ENCODE peak calls at places on chromosomes 5 and 9, in ten cellular contexts. Q, B, R, W, N, E, A, K, T and C are unnamed samples.

GRCh38 chr5:154829589-154830218 is 20.7 kb downstream of the FAXDC2 start:
- DNase-seq in Q (peak; percentile 50), B (no peak), R (no peak), W (no peak), N (peak; percentile 60), E (no peak), A (peak; percentile 85), K (no peak), T (peak; percentile 43), C (no peak)

GRCh38 chr9:135093911-135094584 is 6.6 kb downstream of the OLFM1 start:
- DNase-seq in Q (no peak), B (no peak), R (no peak), W (no peak), N (no peak), E (no peak), A (no peak), K (no peak), T (no peak), C (no peak)

GRCh38 chr5:61020415-61020814 is 75.4 kb downstream of the NDUFAF2 start:
- DNase-seq in Q (peak; percentile 48), B (no peak), R (no peak), W (no peak), N (peak; percentile 38), E (no peak), A (no peak), K (no peak), T (no peak), C (no peak)

GRCh38 chr5:108983456-108984092 is 235.9 kb downstream of the FER start:
- DNase-seq in Q (no peak), B (no peak), R (no peak), W (no peak), N (peak; percentile 71), E (no peak), A (no peak), K (no peak), T (peak; percentile 60), C (no peak)

GRCh38 chr5:154755361-154756202 is at the start of gene LARP1:
- DNase-seq in Q (peak; percentile 43), B (peak; percentile 37), R (peak; percentile 74), W (peak; percentile 52), N (peak; percentile 19), E (peak; percentile 45), A (peak; percentile 40), K (no peak), T (peak; percentile 67), C (no peak)

GRCh38 chr9:111399772-111400563 is 69.9 kb upstream of the OR2K2 start:
- DNase-seq in Q (peak; percentile 67), B (no peak), R (peak; percentile 7), W (no peak), N (peak; percentile 21), E (no peak), A (peak; percentile 47), K (no peak), T (peak; percentile 26), C (peak; percentile 80)

GRCh38 chr5:145568581-145568980 is 266.6 kb downstream of the PRELID2 start:
- DNase-seq in Q (no peak), B (no peak), R (no peak), W (no peak), N (peak; percentile 66), E (no peak), A (no peak), K (no peak), T (peak; percentile 18), C (no peak)

GRCh38 chr9:120712539-120713031 is 1.7 kb downstream of the MEGF9 start:
- DNase-seq in Q (peak; percentile 41), B (no peak), R (no peak), W (no peak), N (no peak), E (no peak), A (no peak), K (no peak), T (no peak), C (no peak)

GRCh38 chr9:126154182-126154827 is 172.3 kb upstream of the MVB12B start:
- DNase-seq in Q (no peak), B (no peak), R (no peak), W (no peak), N (no peak), E (no peak), A (no peak), K (no peak), T (no peak), C (no peak)

GRCh38 chr5:14266171-14266570 is 123.0 kb downstream of the TRIO start:
- DNase-seq in Q (no peak), B (no peak), R (no peak), W (no peak), N (no peak), E (no peak), A (no peak), K (no peak), T (peak; percentile 32), C (no peak)
- H3K4me1 ChIP-seq in Q (peaks cover 85% of the 10 kb centered on the region), B (peaks cover 58% of the 10 kb centered on the region), R (peaks cover 57% of the 10 kb centered on the region), W (peaks cover 78% of the 10 kb centered on the region), N (peaks cover 48% of the 10 kb centered on the region), E (peaks cover 27% of the 10 kb centered on the region), A (peaks cover 15% of the 10 kb centered on the region), K (no peaks in the 10 kb centered on the region), T (peaks cover 93% of the 10 kb centered on the region), C (peaks cover 23% of the 10 kb centered on the region)

DNA sequence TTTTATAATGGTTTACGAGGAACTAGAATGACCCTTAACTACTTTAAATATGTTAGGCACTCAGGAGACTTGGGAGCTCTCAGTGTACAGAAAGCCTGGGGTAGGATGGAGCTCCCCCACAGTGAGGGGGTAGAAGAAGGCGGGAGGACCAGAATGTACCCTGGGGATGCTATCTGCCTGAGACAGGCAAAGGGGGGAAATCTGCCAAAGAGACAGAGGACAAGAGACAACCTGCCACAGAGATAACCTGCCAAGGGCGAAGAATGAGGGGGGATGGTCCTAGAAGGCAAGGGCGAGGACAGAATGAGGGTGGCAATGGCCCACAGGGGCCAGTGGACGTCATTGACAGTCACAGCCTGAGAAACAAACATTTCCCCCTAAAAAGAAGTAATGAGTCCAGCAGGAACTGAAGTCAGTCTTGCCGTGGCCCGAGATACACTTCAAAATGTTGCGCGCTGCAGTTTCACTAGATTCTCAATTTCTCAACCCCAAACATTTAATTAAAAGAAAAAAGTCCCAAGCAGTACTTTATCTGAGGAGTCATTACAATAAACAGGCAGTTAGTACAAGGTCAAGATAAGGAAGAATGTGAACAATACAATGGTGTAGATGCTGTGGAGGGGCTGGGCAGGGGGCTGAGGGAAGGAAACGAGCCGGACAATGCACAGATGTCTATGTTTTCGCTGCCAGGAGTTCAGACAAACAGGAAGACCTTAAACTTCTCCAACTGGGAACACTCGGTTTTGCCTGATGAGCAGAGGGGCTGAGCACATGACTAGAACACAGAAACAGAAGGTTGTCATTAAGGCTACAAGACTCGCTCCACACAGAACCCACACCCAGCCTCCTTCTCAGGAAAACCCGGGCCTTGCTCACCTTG is 125.0 kb downstream of the LHFPL2 start:
- DNase-seq in Q (no peak), B (no peak), R (no peak), W (no peak), N (no peak), E (no peak), A (no peak), K (no peak), T (no peak), C (no peak)
- H3K4me1 ChIP-seq in Q (peaks cover 46% of the 10 kb centered on the region), B (peaks cover 5% of the 10 kb centered on the region), R (peaks cover 38% of the 10 kb centered on the region), W (peaks cover 44% of the 10 kb centered on the region), N (peaks cover 38% of the 10 kb centered on the region), E (peaks cover 3% of the 10 kb centered on the region), A (peaks cover 3% of the 10 kb centered on the region), K (no peaks in the 10 kb centered on the region), T (peaks cover 44% of the 10 kb centered on the region), C (peaks cover 58% of the 10 kb centered on the region)

GRCh38 chr5:80592105-80592504 is 22.0 kb upstream of the ANKRD34B start:
- DNase-seq in Q (no peak), B (no peak), R (no peak), W (no peak), N (no peak), E (no peak), A (no peak), K (no peak), T (no peak), C (no peak)

GRCh38 chr5:80594810-80595209 is 24.7 kb upstream of the ANKRD34B start:
- DNase-seq in Q (no peak), B (no peak), R (no peak), W (no peak), N (no peak), E (no peak), A (no peak), K (no peak), T (no peak), C (no peak)

GRCh38 chr5:80591352-80591751 is 21.3 kb upstream of the ANKRD34B start:
- DNase-seq in Q (no peak), B (no peak), R (no peak), W (no peak), N (no peak), E (no peak), A (no peak), K (no peak), T (peak; percentile 24), C (no peak)

GRCh38 chr5:80590766-80591165 is 20.7 kb upstream of the ANKRD34B start:
- DNase-seq in Q (no peak), B (no peak), R (no peak), W (no peak), N (no peak), E (no peak), A (no peak), K (no peak), T (no peak), C (no peak)

GRCh38 chr5:80592761-80593160 is 22.7 kb upstream of the ANKRD34B start:
- DNase-seq in Q (no peak), B (no peak), R (no peak), W (no peak), N (no peak), E (no peak), A (no peak), K (no peak), T (no peak), C (peak; percentile 58)
- H3K4me1 ChIP-seq in Q (no peaks in the 10 kb centered on the region), B (no peaks in the 10 kb centered on the region), R (no peaks in the 10 kb centered on the region), W (no peaks in the 10 kb centered on the region), N (no peaks in the 10 kb centered on the region), E (peaks cover 4% of the 10 kb centered on the region), A (no peaks in the 10 kb centered on the region), K (no peaks in the 10 kb centered on the region), T (no peaks in the 10 kb centered on the region), C (no peaks in the 10 kb centered on the region)

DNA sequence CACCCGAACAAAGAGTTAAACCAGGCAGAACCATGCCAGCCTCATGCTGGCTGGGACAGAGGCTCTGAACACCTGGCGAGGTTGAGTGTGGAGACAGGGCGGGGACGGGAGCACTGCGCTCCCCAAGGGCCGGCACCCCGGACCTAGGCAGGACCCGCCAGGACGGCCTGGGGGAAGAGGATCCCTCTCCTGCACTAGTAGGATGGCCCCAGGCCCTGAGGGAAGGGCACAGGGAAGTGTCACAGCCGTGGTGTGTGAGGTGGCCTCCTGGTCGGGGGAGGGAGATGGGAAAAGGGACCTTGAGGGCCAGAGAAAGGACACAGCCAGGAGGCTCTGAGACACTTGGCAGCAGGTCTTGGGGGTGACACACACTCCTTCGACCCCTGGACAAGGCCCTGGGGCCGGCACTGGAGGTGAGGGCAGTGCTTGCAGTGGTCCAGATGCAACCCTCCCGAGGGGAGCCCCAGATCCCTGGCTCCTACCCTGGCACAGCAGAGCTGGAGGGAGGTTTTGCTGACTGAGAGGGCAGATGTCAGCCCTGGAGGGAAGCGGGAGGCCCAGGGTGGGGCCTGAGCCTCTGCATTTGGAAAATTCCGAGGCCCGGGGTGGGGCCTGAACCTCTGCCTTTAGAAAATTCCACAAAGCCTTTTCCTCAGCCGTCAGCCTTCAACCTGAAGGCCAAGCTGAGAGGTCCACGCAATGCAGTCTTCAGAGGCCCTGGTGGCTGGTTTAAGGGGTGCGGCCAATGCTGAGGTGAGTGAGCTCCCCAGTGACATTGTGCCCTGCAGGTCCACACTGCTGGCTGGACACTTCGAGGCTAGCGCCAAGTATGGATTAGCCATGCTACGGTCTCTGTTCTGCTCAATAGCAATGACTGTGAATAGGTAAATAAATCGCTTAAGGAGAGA is 24.8 kb upstream of the TERT start:
- DNase-seq in Q (no peak), B (no peak), R (no peak), W (no peak), N (no peak), E (no peak), A (no peak), K (no peak), T (no peak), C (peak; percentile 35)
- H3K4me1 ChIP-seq in Q (peaks cover 13% of the 10 kb centered on the region), B (peaks cover 6% of the 10 kb centered on the region), R (no peaks in the 10 kb centered on the region), W (peaks cover 5% of the 10 kb centered on the region), N (no peaks in the 10 kb centered on the region), E (no peaks in the 10 kb centered on the region), A (peaks cover 17% of the 10 kb centered on the region), K (peaks cover 21% of the 10 kb centered on the region), T (no peaks in the 10 kb centered on the region), C (peaks cover 6% of the 10 kb centered on the region)